ENCODE peak calls at places on chromosomes 16 and 17, in six cellular contexts. B, M, O, G, A and P are unnamed samples.

GRCh38 chr16:70589998-70590471 is 56.3 kb upstream of the IL34 start:
- DNase-seq in B (no peak), G (no peak), A (no peak), M (peak), O (peak), P (no peak)

GRCh38 chr17:3944485-3945388 is 19.5 kb downstream of the ATP2A3 start:
- DNase-seq in G (peak), O (peak), B (peak), A (no peak), M (peak), P (peak)

GRCh38 chr17:82200743-82201497 is 11.7 kb downstream of the CCDC57 start:
- DNase-seq in A (no peak), B (no peak), M (no peak), G (no peak), O (no peak), P (no peak)

GRCh38 chr16:73848993-73849392 is 447.6 kb upstream of the PSMD7 start:
- DNase-seq in M (no peak), B (no peak), A (no peak), G (no peak), O (no peak), P (no peak)

GRCh38 chr17:39738568-39738901 is 797 bp downstream of the GRB7 start:
- DNase-seq in B (peak), M (no peak), A (no peak), O (no peak), G (no peak), P (no peak)

GRCh38 chr16:1154887-1155331 is 2.0 kb downstream of the CACNA1H start:
- DNase-seq in M (no peak), A (no peak), G (no peak), B (no peak), O (no peak), P (no peak)

GRCh38 chr17:72575542-72576233 is 454.9 kb downstream of the SOX9 start:
- DNase-seq in A (no peak), M (no peak), G (no peak), O (no peak), B (peak), P (no peak)

GRCh38 chr17:3025421-3026124 is 37.8 kb downstream of the OR1D5 start:
- DNase-seq in G (no peak), A (no peak), B (no peak), M (no peak), O (no peak), P (no peak)

GRCh38 chr17:51995797-51996403 is 162.6 kb downstream of the CA10 start:
- DNase-seq in A (no peak), G (no peak), B (no peak), O (no peak), M (no peak), P (no peak)

GRCh38 chr17:13460646-13461045 is 141.1 kb downstream of the HS3ST3A1 start:
- DNase-seq in O (no peak), G (no peak), M (no peak), A (no peak), B (no peak), P (no peak)

GRCh38 chr16:27313422-27314160 is at the start of gene IL4R:
- DNase-seq in O (no peak), M (peak), B (peak), A (peak), G (peak), P (peak)

GRCh38 chr17:63940584-63940983 is 8.5 kb upstream of the CD79B start:
- DNase-seq in O (no peak), B (no peak), M (no peak), G (no peak), A (no peak), P (no peak)

GRCh38 chr17:34306466-34306865 is 12.8 kb upstream of the CCL8 start:
- DNase-seq in B (peak), G (no peak), M (peak), A (no peak), O (no peak), P (peak)

GRCh38 chr16:27444470-27444869 is 42.5 kb downstream of the IL21R start:
- DNase-seq in A (no peak), G (no peak), B (no peak), O (no peak), M (no peak), P (no peak)

GRCh38 chr16:49352923-49353322 is 20.7 kb upstream of the C16orf78 start:
- DNase-seq in O (no peak), A (no peak), B (peak), M (no peak), G (no peak), P (peak)

GRCh38 chr16:27795992-27796614 is 246.2 kb downstream of the KATNIP start:
- DNase-seq in M (peak), G (peak), B (peak), O (no peak), A (no peak), P (peak)

GRCh38 chr16:86379505-86379846 is 130.9 kb upstream of the FOXF1 start:
- DNase-seq in A (no peak), B (no peak), M (no peak), G (no peak), O (no peak), P (no peak)

GRCh38 chr16:20897253-20897896 is 2.8 kb downstream of the DCUN1D3 start:
- DNase-seq in G (no peak), M (peak), A (no peak), O (no peak), B (no peak), P (no peak)

GRCh38 chr16:58863042-58863441 is 128.9 kb upstream of the GOT2 start:
- DNase-seq in A (no peak), M (no peak), O (no peak), B (no peak), G (no peak), P (no peak)

GRCh38 chr16:31874354-31875111 is 926 bp downstream of the ZNF267 start:
- DNase-seq in O (no peak), A (no peak), B (peak), G (no peak), M (peak), P (no peak)

GRCh38 chr16:46801428-46802049 is 29.4 kb downstream of the C16orf87 start:
- DNase-seq in G (no peak), A (no peak), M (no peak), B (peak), O (no peak), P (no peak)

GRCh38 chr16:52068447-52069074 is 478.4 kb downstream of the TOX3 start:
- DNase-seq in M (peak), A (no peak), B (peak), G (peak), O (no peak), P (peak)

GRCh38 chr17:66488874-66489273 is 186.5 kb downstream of the PRKCA start:
- DNase-seq in G (no peak), B (no peak), A (no peak), O (no peak), M (no peak), P (no peak)
- TF ChIP-seq CTCF in G (no peak), B (no peak), A (no peak), O (no peak), M (no peak), P (no peak)

GRCh38 chr17:75205793-75206163 is 299 bp downstream of the NUP85 start:
- DNase-seq in B (no peak), A (no peak), G (no peak), M (no peak), O (no peak), P (no peak)
- TF ChIP-seq CTCF in B (peak), A (no peak), G (peak), M (no peak), O (no peak), P (no peak)

DNA sequence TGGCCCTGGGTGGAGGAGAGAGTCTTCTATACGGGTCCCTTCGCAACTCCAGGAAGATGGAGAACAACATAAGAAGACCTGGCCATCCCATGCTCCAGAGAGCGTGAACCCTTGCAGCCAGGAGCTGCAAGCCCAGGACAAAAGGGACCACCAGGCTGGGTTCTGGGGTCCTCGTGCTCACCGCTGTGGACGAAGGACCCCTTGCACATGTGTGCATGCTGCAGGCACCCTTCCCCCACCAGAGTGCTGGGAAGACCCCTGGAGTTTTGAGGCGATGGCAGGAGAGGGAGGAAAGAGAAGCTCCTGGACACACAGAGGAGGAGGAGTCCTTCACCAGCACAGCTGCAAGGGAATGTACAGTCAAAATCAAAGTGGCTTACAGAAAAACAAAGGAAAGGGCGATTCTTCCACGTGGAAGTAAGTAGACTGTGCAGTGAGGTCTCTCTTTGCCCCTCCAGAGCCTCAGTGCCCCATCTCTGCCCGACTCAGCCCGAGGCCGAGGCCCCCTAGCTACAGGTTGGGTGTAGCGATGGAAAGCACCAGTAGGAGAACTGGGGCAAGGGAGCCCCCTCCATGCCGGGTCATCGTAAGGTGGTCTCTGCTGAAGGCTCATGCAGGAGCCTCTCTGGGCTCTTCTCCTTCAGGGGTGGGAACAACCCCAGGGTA is 51.3 kb downstream of the PIMREG start:
- DNase-seq in G (no peak), B (no peak), M (no peak), A (no peak), O (no peak), P (no peak)
- TF ChIP-seq CTCF in G (peak), B (peak), M (no peak), A (no peak), O (no peak), P (no peak)

GRCh38 chr16:66406534-66407368 is 20.3 kb upstream of the BEAN1 start:
- DNase-seq in G (peak), A (no peak), O (no peak), B (peak), M (peak), P (peak)
- TF ChIP-seq CTCF in G (peak), A (peak), O (peak), B (peak), M (peak), P (peak)